ENCODE peak calls at places on chromosome 13, in nine cellular contexts. L is stomach, I is IMR-90, Q is ovary, J is HCT116, Z is Peyer's patch, K is A549, W is breast epithelium, G is uterus. N is an unnamed sample.

GRCh38 chr13:95858286-95859075 is 181.5 kb downstream of the DNAJC3 start:
- DNase-seq in Q (no peak), G (no peak), J (no peak), K (no peak), I (peak), L (no peak), Z (no peak), W (no peak), N (peak)

GRCh38 chr13:84126671-84127171 is 244.4 kb upstream of the SLITRK1 start:
- DNase-seq in L (no peak), G (no peak), Q (no peak), Z (no peak), W (no peak), K (no peak), I (no peak), J (no peak), N (no peak)

GRCh38 chr13:102707465-102707864 is 12.6 kb upstream of the METTL21C start:
- DNase-seq in I (peak), G (no peak), J (no peak), W (no peak), Z (no peak), L (no peak), Q (no peak), K (peak), N (peak)

GRCh38 chr13:101977475-101977874 is 424.4 kb downstream of the FGF14 start:
- DNase-seq in K (no peak), Q (no peak), L (no peak), I (no peak), W (no peak), G (no peak), Z (no peak), J (no peak), N (no peak)

GRCh38 chr13:41742917-41743552 is 217.9 kb downstream of the VWA8 start:
- DNase-seq in Q (no peak), W (no peak), L (no peak), G (no peak), K (no peak), I (no peak), J (no peak), Z (no peak), N (no peak)

GRCh38 chr13:44331912-44332840 is 41.4 kb upstream of the SERP2 start:
- DNase-seq in Z (peak), G (peak), J (no peak), I (peak), W (no peak), L (no peak), K (no peak), Q (peak), N (peak)

GRCh38 chr13:20684535-20684934 is 19.0 kb upstream of the IL17D start:
- DNase-seq in L (no peak), W (no peak), Z (no peak), I (no peak), J (no peak), K (no peak), G (no peak), Q (no peak), N (no peak)

GRCh38 chr13:40613192-40613818 is 53.1 kb downstream of the FOXO1 start:
- DNase-seq in L (peak), W (no peak), I (no peak), G (peak), J (no peak), Q (no peak), Z (peak), K (no peak), N (peak)

GRCh38 chr13:23724196-23724970 is 154.2 kb downstream of the TNFRSF19 start:
- DNase-seq in J (no peak), G (no peak), I (peak), W (no peak), L (no peak), Q (no peak), Z (no peak), K (no peak), N (no peak)

GRCh38 chr13:100088282-100088647 is 628 bp upstream of the PCCA start:
- DNase-seq in L (no peak), Q (no peak), G (no peak), I (no peak), W (no peak), Z (no peak), J (no peak), K (no peak), N (no peak)

GRCh38 chr13:98295371-98295770 is 118.3 kb upstream of the RNF113B start:
- DNase-seq in I (peak), J (no peak), G (no peak), Q (no peak), Z (no peak), W (no peak), K (no peak), L (no peak), N (no peak)

GRCh38 chr13:102825921-102826706 is 19.7 kb upstream of the ERCC5 start:
- DNase-seq in J (no peak), K (no peak), W (no peak), Z (no peak), Q (no peak), I (peak), L (no peak), G (no peak), N (peak)

GRCh38 chr13:32267836-32268439 is 47.2 kb downstream of the ZAR1L start:
- DNase-seq in Z (peak), G (no peak), J (peak), W (no peak), I (no peak), K (no peak), L (peak), Q (no peak), N (peak)

GRCh38 chr13:102020611-102021216 is 381.1 kb downstream of the FGF14 start:
- DNase-seq in L (no peak), K (no peak), G (no peak), J (no peak), W (no peak), Q (no peak), I (no peak), Z (no peak), N (no peak)

GRCh38 chr13:111344471-111345191 is 24.2 kb downstream of the TEX29 start:
- DNase-seq in J (no peak), G (no peak), Z (no peak), L (peak), K (no peak), I (peak), W (no peak), Q (no peak), N (no peak)

GRCh38 chr13:30832845-30833332 is 73.2 kb upstream of the MEDAG start:
- DNase-seq in L (peak), I (no peak), Z (no peak), K (peak), J (peak), G (peak), W (peak), Q (peak), N (peak)

GRCh38 chr13:38514575-38514974 is 164.9 kb downstream of the UFM1 start:
- DNase-seq in Q (no peak), I (no peak), Z (no peak), K (no peak), G (no peak), L (no peak), J (no peak), W (no peak), N (no peak)

GRCh38 chr13:39329182-39329639 is 273.8 kb downstream of the LHFPL6 start:
- DNase-seq in W (no peak), Q (no peak), K (no peak), G (no peak), J (no peak), L (no peak), I (no peak), Z (no peak), N (no peak)

GRCh38 chr13:41284512-41285288 is 21.3 kb upstream of the MTRF1 start:
- DNase-seq in K (peak), G (no peak), Q (no peak), Z (no peak), J (peak), W (no peak), I (peak), L (peak), N (peak)

GRCh38 chr13:46582190-46582589 is 29.2 kb downstream of the LRCH1 start:
- DNase-seq in G (no peak), W (no peak), K (no peak), Q (no peak), L (no peak), J (no peak), I (no peak), Z (no peak), N (no peak)

GRCh38 chr13:51957377-51958216 is 53.7 kb downstream of the ATP7B start:
- DNase-seq in I (no peak), G (no peak), Z (no peak), K (no peak), W (no peak), L (no peak), J (no peak), Q (no peak), N (no peak)

GRCh38 chr13:83666126-83666525 is 216.1 kb downstream of the SLITRK1 start:
- DNase-seq in Z (no peak), G (no peak), Q (no peak), L (no peak), K (no peak), I (peak), W (no peak), J (no peak), N (no peak)

GRCh38 chr13:30463820-30464495 is 1.8 kb downstream of the HMGB1 start:
- DNase-seq in K (no peak), L (peak), G (no peak), J (no peak), I (peak), Q (no peak), Z (peak), W (peak), N (peak)

GRCh38 chr13:104315606-104316005 is 1249.4 kb upstream of the SLC10A2 start:
- DNase-seq in G (no peak), Q (no peak), J (peak), K (no peak), W (no peak), L (no peak), I (peak), Z (no peak), N (peak)

GRCh38 chr13:108363651-108364050 is 94.1 kb downstream of the TNFSF13B start:
- DNase-seq in Z (no peak), W (no peak), J (no peak), K (no peak), G (no peak), Q (no peak), L (no peak), I (no peak), N (no peak)

GRCh38 chr13:60756306-60756705 is 359.3 kb downstream of the TDRD3 start:
- DNase-seq in G (no peak), Q (no peak), J (no peak), K (no peak), L (no peak), W (no peak), I (no peak), Z (no peak), N (peak)

GRCh38 chr13:36275190-36276002 is 22.2 kb downstream of the CCDC169 start:
- DNase-seq in W (no peak), J (no peak), K (peak), I (peak), G (no peak), L (no peak), Q (no peak), Z (no peak), N (peak)

GRCh38 chr13:21011378-21011777 is 50.0 kb downstream of the LATS2 start:
- DNase-seq in J (no peak), K (no peak), L (no peak), Z (no peak), I (no peak), Q (no peak), W (no peak), G (no peak), N (no peak)

DNA sequence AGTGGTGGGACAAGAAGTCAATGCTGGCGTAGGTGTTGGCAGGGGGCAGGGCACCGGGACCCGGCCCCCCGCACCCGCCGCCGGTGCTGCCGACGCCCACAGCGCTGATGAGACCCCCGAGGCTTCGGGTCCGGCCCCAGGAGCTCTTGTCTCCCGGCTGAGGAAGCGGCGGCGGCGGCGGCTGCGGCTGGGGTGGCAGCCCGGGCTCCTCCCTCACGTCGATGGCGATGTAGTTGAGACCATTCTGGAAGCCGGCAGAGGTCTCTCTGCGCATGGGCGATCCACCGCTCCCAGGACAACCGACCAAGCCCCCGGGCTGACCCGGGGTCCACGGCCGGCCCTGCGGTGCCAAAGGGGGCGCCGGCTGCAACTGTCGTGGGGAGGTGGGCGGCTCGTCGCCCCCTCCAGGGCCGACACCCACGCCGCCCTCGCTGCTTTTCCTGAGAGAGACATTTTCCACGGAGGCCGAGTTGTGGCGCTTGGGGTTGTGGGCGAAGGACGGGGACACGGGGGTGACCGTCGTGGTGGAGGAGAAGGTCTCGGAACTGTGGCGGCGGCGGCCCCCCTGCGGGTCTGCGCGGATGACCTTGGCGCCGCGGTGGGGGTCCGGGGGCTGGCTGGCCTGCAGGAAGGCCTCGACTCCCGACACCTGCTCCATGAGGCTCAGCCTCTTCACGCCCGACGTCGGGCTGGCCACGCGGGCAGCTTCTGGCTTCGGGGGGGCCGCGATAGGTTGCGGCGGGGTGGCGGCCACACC is 4.1 kb downstream of the IRS2 start:
- DNase-seq in G (no peak), W (no peak), J (no peak), I (no peak), K (no peak), Z (no peak), L (no peak), Q (no peak), N (no peak)
- TF ChIP-seq POLR2A in G (no peak), W (no peak), J (no peak), I (no peak), K (no peak), Z (no peak), L (no peak), Q (no peak), N (no peak)

DNA sequence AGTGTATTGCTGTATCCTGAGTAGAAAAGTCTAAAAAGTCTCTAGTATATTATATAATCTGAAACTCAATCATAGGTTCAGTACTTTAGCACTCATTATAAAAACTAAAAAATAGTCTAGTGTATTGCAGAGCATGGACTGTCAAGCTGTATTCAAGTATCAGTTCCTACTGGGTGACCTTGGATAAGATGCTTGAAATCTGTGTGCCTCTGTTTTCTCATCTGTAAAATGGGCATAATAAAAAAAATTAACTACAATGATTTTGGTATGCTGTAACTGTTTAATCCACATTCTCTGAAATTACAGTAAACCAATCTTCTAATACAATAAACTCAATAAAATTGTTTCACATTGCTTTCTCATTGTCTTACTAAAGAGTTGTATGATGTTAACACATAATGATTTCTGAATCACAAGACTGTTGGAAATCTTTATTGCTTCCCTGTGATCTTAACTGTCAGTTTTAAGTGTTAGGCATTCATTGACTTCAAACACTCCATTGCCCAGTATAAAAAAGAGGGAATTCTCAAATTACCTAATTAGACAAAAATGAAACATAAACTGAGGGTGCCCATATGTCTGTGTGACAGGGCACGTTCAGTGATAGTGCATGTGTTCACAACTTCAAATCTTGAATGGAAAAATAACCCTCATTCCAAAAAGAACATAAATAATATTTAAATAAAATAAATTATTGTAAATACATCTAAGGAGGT is 2.2 kb downstream of the STARD13 start:
- DNase-seq in I (no peak), J (no peak), Q (no peak), G (no peak), Z (no peak), W (no peak), L (no peak), K (no peak), N (peak)
- H3K4me3 ChIP-seq in I (peak), J (no peak), Q (peak), G (peak), Z (no peak), W (peak), L (peak), K (peak), N (peak)

GRCh38 chr13:48492123-48493075 is 40.5 kb downstream of the RCBTB2 start:
- DNase-seq in Z (peak), L (peak), K (no peak), I (peak), W (no peak), G (peak), Q (peak), J (no peak), N (peak)
- TF ChIP-seq POLR2A in Z (peak), L (no peak), K (no peak), I (no peak), W (no peak), G (no peak), Q (no peak), J (no peak), N (peak)

DNA sequence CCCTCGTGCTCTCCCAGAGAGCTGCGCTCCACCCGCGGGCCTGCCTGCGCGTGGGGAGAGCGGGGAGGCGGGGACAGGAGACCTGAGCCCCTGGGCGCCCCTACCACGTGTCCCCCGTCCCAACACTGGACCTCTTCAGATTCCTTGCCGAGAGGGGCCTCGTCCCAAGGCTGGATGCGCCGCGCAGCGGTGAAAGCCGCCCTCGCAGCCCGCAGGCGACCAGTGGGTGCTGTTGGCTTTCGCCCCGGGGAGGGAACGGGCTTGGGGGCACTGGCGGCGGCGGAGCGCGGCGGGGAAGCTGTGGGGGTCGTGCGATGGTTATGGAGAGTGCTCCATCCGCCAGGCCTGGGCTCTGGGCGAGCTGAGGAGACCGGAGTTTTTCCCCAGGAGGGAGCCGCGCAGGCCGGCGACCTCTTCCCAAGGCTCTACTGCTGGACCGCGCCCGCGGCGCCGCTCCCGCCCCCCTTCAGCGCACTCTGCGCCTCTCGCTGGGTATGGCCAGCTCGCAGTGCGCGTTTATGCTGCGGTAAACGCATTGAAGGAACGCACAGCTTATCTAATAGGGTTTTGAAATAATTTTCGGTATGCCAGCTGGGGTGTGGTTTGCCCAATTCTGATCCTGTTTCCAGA is 17.2 kb upstream of the RNF17 start:
- DNase-seq in Z (no peak), K (peak), I (no peak), W (no peak), Q (no peak), J (no peak), G (no peak), L (no peak), N (no peak)
- H3K4me3 ChIP-seq in Z (no peak), K (peak), I (no peak), W (no peak), Q (no peak), J (no peak), G (no peak), L (peak), N (no peak)

N was measured in endothelial cell of umbilical vein.